ENCODE peak calls at places on chromosomes 12 and 14, in six cellular contexts. A is GM12892, Z is GM12878, U is K562, Y is H1, J is HepG2. G is an unnamed sample.

GRCh38 chr12:107667464-107667863 is 18.1 kb upstream of the PWP1 start:
- DNase-seq in A (no peak), Z (no peak), U (no peak), Y (no peak), J (no peak), G (no peak)

GRCh38 chr14:76997257-76997970 is 31.1 kb downstream of the IRF2BPL start:
- DNase-seq in A (no peak), Z (no peak), U (no peak), Y (no peak), J (no peak), G (no peak)

GRCh38 chr12:113479578-113480335 is 8.1 kb upstream of the LHX5 start:
- DNase-seq in A (no peak), Z (no peak), U (peak), Y (no peak), J (peak), G (peak)

GRCh38 chr14:55604900-55605418 is 25.0 kb downstream of the KTN1 start:
- DNase-seq in A (no peak), Z (no peak), U (no peak), Y (no peak), J (no peak), G (no peak)

GRCh38 chr12:84136862-84137367 is 775.7 kb downstream of the SLC6A15 start:
- DNase-seq in A (no peak), Z (no peak), U (no peak), Y (no peak), J (no peak), G (no peak)

GRCh38 chr12:122333142-122334087 is 67.1 kb upstream of the VPS33A start:
- DNase-seq in A (no peak), Z (no peak), U (peak), Y (no peak), J (no peak), G (no peak)

GRCh38 chr14:90019824-90020523 is 41.8 kb upstream of the KCNK13 start:
- DNase-seq in A (no peak), Z (no peak), U (peak), Y (no peak), J (no peak), G (no peak)

GRCh38 chr14:102124419-102124818 is 15.3 kb upstream of the WDR20 start:
- DNase-seq in A (no peak), Z (no peak), U (no peak), Y (no peak), J (no peak), G (no peak)

GRCh38 chr12:113853491-113853890 is 112.6 kb downstream of the RBM19 start:
- DNase-seq in A (no peak), Z (no peak), U (no peak), Y (no peak), J (no peak), G (no peak)

GRCh38 chr12:40622246-40622838 is 69.9 kb upstream of the CNTN1 start:
- DNase-seq in A (peak), Z (no peak), U (peak), Y (peak), J (peak), G (peak)

GRCh38 chr12:116277393-116278258 is at the start of gene MED13L:
- DNase-seq in A (peak), Z (no peak), U (peak), Y (peak), J (peak), G (peak)

GRCh38 chr12:116278667-116279066 is 1.2 kb upstream of the MED13L start:
- DNase-seq in A (no peak), Z (no peak), U (peak), Y (no peak), J (no peak), G (no peak)

GRCh38 chr12:116278259-116278595 is 734 bp upstream of the MED13L start:
- DNase-seq in A (no peak), Z (no peak), U (peak), Y (no peak), J (no peak), G (no peak)

GRCh38 chr12:116282371-116283286 is 5.1 kb upstream of the MED13L start:
- DNase-seq in A (no peak), Z (no peak), U (peak), Y (no peak), J (no peak), G (no peak)

DNA sequence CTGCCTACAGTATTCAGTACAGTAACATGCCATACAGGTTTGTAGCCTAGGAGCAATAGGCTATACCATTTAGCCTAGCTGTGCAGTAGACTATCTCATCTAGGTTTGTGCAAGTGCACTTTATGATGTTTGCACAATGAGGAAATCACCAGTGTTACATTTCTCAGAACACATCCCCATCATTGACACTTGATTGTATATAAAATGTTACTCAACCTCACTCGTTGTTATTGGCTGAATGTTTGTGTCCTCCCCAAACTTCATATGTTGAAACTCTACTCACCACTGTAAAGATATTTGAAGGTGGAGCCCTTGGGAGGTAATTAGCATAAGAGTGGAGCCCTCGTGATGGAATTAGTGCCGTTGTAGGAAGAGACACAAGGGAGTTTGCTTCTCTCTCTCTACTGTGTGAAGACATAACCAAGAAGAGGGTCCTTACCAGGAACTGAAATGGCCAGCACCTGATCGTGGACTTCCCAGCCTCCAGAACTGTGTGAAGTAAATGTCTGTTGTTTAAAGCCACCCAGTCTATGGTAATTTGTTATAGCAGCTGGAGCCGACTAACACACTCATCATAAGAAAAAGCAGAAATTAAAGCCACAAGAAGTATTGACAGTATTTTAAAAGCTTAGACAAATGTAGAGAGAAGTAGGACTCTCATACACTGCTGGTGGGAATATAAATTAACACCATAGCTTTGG is 3.2 kb upstream of the MED13L start:
- DNase-seq in A (no peak), Z (no peak), U (no peak), Y (no peak), J (peak), G (no peak)
- TF ChIP-seq TAF1 in A (no peak), Z (no peak), U (no peak), Y (no peak), J (no peak), G (no peak)

DNA sequence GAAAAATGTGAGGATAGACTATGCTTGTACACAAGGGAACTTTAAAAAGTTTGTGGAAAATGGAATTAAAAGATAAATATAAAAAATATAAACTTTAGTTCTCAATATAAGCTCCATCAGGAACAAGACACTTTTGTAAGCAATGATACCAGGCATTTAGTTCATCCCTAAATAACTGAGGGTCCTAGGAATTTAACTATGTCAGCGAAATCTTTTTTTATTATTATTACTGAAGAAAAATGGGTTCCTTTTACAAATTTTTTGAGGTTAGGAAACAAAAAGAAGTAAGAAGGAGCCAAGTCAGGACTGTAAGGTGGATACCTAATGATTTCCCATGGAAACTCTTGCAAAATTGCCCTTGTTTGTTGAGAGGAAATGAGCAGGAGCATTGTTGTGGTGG is 102.8 kb downstream of the TRMT5 start:
- DNase-seq in A (no peak), Z (no peak), U (no peak), Y (no peak), J (no peak), G (no peak)
- TF ChIP-seq POLR2A in A (no peak), Z (no peak), U (no peak), Y (no peak), J (no peak), G (no peak)

GRCh38 chr12:14777271-14777670 is 26.0 kb downstream of the WBP11 start:
- DNase-seq in A (no peak), Z (no peak), U (no peak), Y (no peak), J (peak), G (no peak)
- TF ChIP-seq TAF1 in A (no peak), Z (no peak), U (no peak), Y (no peak), J (no peak), G (no peak)

GRCh38 chr12:111766608-111767361 is at the start of gene ALDH2:
- DNase-seq in A (no peak), Z (no peak), U (peak), Y (peak), J (peak), G (peak)
- TF ChIP-seq POLR2A in A (no peak), Z (peak), U (peak), Y (peak), J (peak), G (no peak)